ENCODE peak calls at places on chromosomes 4 and X, in ten cellular contexts. I is SK-N-MC; K is lung; H is EL; B is occipital lobe; A is MCF 10A; S is NCI-H524; N is OCI-LY7; W is stimulated activated CD4-positive, alpha-beta T cell treated with anti-CD3 and anti-CD28 coated beads, Interleukin-4, amount 100 ng/mL, for 24 hours; G is activated CD4-positive, alpha-beta T cell treated with anti-CD3 and anti-CD28 coated beads for 4 hours. E is an unnamed sample.

GRCh38 chr4:125714845-125715244 is 400.1 kb downstream of the FAT4 start:
- DNase-seq in I (no peak), K (no peak), H (no peak), B (no peak), A (no peak), S (no peak), N (no peak), W (no peak), G (no peak), E (no peak)

GRCh38 chrX:76428243-76429130 is 977 bp downstream of the MAGEE1 start:
- DNase-seq in I (no peak), K (no peak), H (no peak), B (peak), A (no peak), S (no peak), N (no peak), W (peak), G (peak), E (no peak)

GRCh38 chr4:10032625-10033024 is 11.3 kb upstream of the SLC2A9 start:
- DNase-seq in I (no peak), K (no peak), H (peak), B (no peak), A (peak), S (no peak), N (no peak), W (no peak), G (no peak), E (no peak)

GRCh38 chr4:185256444-185256843 is 47.0 kb downstream of the SNX25 start:
- DNase-seq in I (no peak), K (no peak), H (peak), B (no peak), A (peak), S (no peak), N (no peak), W (no peak), G (no peak), E (peak)

GRCh38 chrX:15737957-15738685 is at the start of gene CA5B:
- DNase-seq in I (peak), K (peak), H (peak), B (peak), A (peak), S (no peak), N (peak), W (peak), G (peak), E (peak)

GRCh38 chr4:40314951-40315350 is 20.2 kb upstream of the CHRNA9 start:
- DNase-seq in I (no peak), K (no peak), H (no peak), B (no peak), A (peak), S (no peak), N (no peak), W (no peak), G (no peak), E (no peak)

GRCh38 chrX:80550722-80551121 is 130.5 kb downstream of the TENT5D start:
- DNase-seq in I (no peak), K (no peak), H (peak), B (no peak), A (peak), S (no peak), N (peak), W (no peak), G (no peak), E (no peak)

GRCh38 chrX:48897157-48897620 is 379 bp downstream of the TIMM17B start:
- DNase-seq in I (no peak), K (peak), H (peak), B (peak), A (peak), S (peak), N (peak), W (peak), G (peak), E (peak)

GRCh38 chr4:26028793-26029511 is 114.9 kb downstream of the SMIM20 start:
- DNase-seq in I (no peak), K (peak), H (peak), B (no peak), A (no peak), S (peak), N (no peak), W (peak), G (peak), E (no peak)

GRCh38 chr4:38154681-38155588 is 194.7 kb downstream of the PTTG2 start:
- DNase-seq in I (no peak), K (peak), H (no peak), B (no peak), A (peak), S (no peak), N (peak), W (no peak), G (no peak), E (no peak)

GRCh38 chr4:169621754-169622481 is 1.5 kb downstream of the CLCN3 start:
- DNase-seq in I (no peak), K (no peak), H (peak), B (no peak), A (peak), S (no peak), N (peak), W (peak), G (peak), E (peak)